ENCODE peak calls at places on chromosome 20, in four cellular contexts. One of them, this sample, is unnamed.

GRCh38 chr20:5065489-5066383 is 54.0 kb downstream of the PCNA start:
- DNase-seq in brain microvascular endothelial cell: peak; percentile 91
- DNase-seq in cardiac muscle cell: peak; percentile 90
- DNase-seq in H7: no peak
- DNase-seq in this sample: peak; percentile 98

GRCh38 chr20:46993465-46994095 is 98.9 kb downstream of the EYA2 start:
- DNase-seq in brain microvascular endothelial cell: no peak
- DNase-seq in cardiac muscle cell: no peak
- DNase-seq in H7: no peak
- DNase-seq in this sample: no peak

GRCh38 chr20:20024942-20025341 is 7.8 kb downstream of the NAA20 start:
- DNase-seq in brain microvascular endothelial cell: no peak
- DNase-seq in cardiac muscle cell: no peak
- DNase-seq in H7: no peak
- DNase-seq in this sample: no peak

GRCh38 chr20:63315240-63315981 is 22.4 kb downstream of the COL20A1 start:
- DNase-seq in brain microvascular endothelial cell: no peak
- DNase-seq in cardiac muscle cell: no peak
- DNase-seq in H7: no peak
- DNase-seq in this sample: no peak

GRCh38 chr20:5395932-5396727 is 79.4 kb upstream of the PROKR2 start:
- DNase-seq in brain microvascular endothelial cell: no peak
- DNase-seq in cardiac muscle cell: no peak
- DNase-seq in H7: no peak
- DNase-seq in this sample: no peak

GRCh38 chr20:19893356-19893755 is 123.8 kb upstream of the NAA20 start:
- DNase-seq in brain microvascular endothelial cell: peak; percentile 48
- DNase-seq in cardiac muscle cell: peak; percentile 62
- DNase-seq in H7: no peak
- DNase-seq in this sample: no peak

GRCh38 chr20:64106981-64107735 is at the start of gene NPBWR2:
- DNase-seq in brain microvascular endothelial cell: no peak
- DNase-seq in cardiac muscle cell: no peak
- DNase-seq in H7: peak; percentile 88
- DNase-seq in this sample: no peak

GRCh38 chr20:50815162-50815989 is 20.5 kb downstream of the BCAS4 start:
- DNase-seq in brain microvascular endothelial cell: peak; percentile 66
- DNase-seq in cardiac muscle cell: no peak
- DNase-seq in H7: no peak
- DNase-seq in this sample: peak; percentile 92

GRCh38 chr20:38878798-38879197 is 47.4 kb upstream of the FAM83D start:
- DNase-seq in brain microvascular endothelial cell: peak; percentile 13
- DNase-seq in cardiac muscle cell: peak; percentile 61
- DNase-seq in H7: peak; percentile 85
- DNase-seq in this sample: peak; percentile 16

GRCh38 chr20:6395695-6396094 is 272.9 kb upstream of the FERMT1 start:
- DNase-seq in brain microvascular endothelial cell: peak; percentile 36
- DNase-seq in cardiac muscle cell: peak; percentile 42
- DNase-seq in H7: no peak
- DNase-seq in this sample: no peak

GRCh38 chr20:31770243-31770642 is 31.2 kb downstream of the TPX2 start:
- DNase-seq in brain microvascular endothelial cell: no peak
- DNase-seq in cardiac muscle cell: no peak
- DNase-seq in H7: no peak
- DNase-seq in this sample: no peak
- H3K4me3 ChIP-seq in brain microvascular endothelial cell: no peak overlapping the region
- H3K4me3 ChIP-seq in cardiac muscle cell: no peak overlapping the region
- H3K4me3 ChIP-seq in H7: no peak overlapping the region
- H3K4me3 ChIP-seq in this sample: no peak overlapping the region

GRCh38 chr20:48690888-48691287 is 136.9 kb downstream of the PREX1 start:
- DNase-seq in brain microvascular endothelial cell: no peak
- DNase-seq in cardiac muscle cell: peak; percentile 68
- DNase-seq in H7: no peak
- DNase-seq in this sample: no peak

GRCh38 chr20:48689388-48689787 is 138.4 kb downstream of the PREX1 start:
- DNase-seq in brain microvascular endothelial cell: no peak
- DNase-seq in cardiac muscle cell: no peak
- DNase-seq in H7: no peak
- DNase-seq in this sample: no peak

GRCh38 chr20:48688579-48688978 is 139.2 kb downstream of the PREX1 start:
- DNase-seq in brain microvascular endothelial cell: no peak
- DNase-seq in cardiac muscle cell: no peak
- DNase-seq in H7: no peak
- DNase-seq in this sample: no peak

GRCh38 chr20:48691523-48691922 is 136.3 kb downstream of the PREX1 start:
- DNase-seq in brain microvascular endothelial cell: no peak
- DNase-seq in cardiac muscle cell: no peak
- DNase-seq in H7: no peak
- DNase-seq in this sample: no peak

DNA sequence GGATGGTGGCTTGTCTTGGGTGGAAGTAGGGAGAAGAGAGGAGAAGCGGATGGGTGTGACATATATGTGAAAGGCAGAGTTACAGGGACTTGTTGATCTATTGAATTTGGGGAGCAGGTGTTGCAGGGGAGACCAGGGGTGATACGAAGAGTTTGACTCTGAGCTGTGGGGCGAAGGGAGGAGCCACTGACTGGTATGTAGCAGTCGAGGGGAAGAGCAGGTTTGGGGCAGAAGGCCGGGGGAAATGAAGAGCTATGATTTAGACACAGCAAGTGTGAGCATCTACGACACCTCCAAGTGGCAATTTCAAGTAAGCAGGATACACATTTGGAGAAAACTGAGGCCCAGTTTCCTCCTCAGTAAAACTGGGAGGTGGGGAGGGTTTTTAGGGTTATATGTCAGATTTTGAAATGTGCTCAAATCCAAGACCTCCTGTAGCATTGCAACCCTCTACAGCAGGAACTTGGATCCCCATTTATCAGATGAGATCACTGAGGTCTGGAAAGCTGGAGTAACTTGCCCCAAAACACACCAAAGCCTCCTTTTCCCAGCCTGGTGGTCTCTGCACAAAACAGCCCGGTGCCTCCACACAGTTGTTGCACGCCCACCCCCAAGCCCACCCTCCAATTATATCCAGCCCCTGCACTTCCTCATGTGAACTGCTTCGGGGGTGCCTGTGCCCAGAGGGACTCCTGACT is 137.8 kb downstream of the PREX1 start:
- DNase-seq in brain microvascular endothelial cell: no peak
- DNase-seq in cardiac muscle cell: no peak
- DNase-seq in H7: no peak
- DNase-seq in this sample: no peak
- H3K4me3 ChIP-seq in brain microvascular endothelial cell: no peak overlapping the region
- H3K4me3 ChIP-seq in cardiac muscle cell: no peak overlapping the region
- H3K4me3 ChIP-seq in H7: no peak overlapping the region
- H3K4me3 ChIP-seq in this sample: no peak overlapping the region

DNA sequence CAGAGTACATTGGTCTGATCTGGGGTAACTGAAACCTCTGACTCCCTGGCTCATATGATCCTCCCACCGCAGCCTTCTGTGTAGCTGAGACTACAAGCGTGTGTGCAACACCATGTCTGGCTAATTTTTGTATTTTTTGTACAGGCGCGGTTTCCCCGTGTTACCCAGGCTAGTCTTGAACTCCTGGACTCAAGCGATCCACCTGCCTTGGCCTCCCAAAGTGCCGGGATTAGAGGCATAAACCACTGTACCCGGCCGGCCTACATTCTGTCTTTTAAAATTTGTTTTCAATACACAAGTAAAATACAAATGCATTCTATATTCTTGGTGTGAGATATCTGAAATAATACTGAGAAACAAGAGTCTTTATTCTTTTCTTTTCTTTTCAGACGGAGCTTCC is 1.7 kb upstream of the CBFA2T2 start:
- DNase-seq in brain microvascular endothelial cell: no peak
- DNase-seq in cardiac muscle cell: no peak
- DNase-seq in H7: no peak
- DNase-seq in this sample: no peak
- H3K4me3 ChIP-seq in brain microvascular endothelial cell: no peak overlapping the region
- H3K4me3 ChIP-seq in cardiac muscle cell: no peak overlapping the region
- H3K4me3 ChIP-seq in H7: no peak overlapping the region
- H3K4me3 ChIP-seq in this sample: no peak overlapping the region

GRCh38 chr20:444862-445426 is 17.4 kb downstream of the TBC1D20 start:
- DNase-seq in brain microvascular endothelial cell: peak; percentile 10
- DNase-seq in cardiac muscle cell: no peak
- DNase-seq in H7: no peak
- DNase-seq in this sample: peak; percentile 75
- H3K4me3 ChIP-seq in brain microvascular endothelial cell: no peak overlapping the region
- H3K4me3 ChIP-seq in cardiac muscle cell: no peak overlapping the region
- H3K4me3 ChIP-seq in H7: no peak overlapping the region
- H3K4me3 ChIP-seq in this sample: no peak overlapping the region

DNA sequence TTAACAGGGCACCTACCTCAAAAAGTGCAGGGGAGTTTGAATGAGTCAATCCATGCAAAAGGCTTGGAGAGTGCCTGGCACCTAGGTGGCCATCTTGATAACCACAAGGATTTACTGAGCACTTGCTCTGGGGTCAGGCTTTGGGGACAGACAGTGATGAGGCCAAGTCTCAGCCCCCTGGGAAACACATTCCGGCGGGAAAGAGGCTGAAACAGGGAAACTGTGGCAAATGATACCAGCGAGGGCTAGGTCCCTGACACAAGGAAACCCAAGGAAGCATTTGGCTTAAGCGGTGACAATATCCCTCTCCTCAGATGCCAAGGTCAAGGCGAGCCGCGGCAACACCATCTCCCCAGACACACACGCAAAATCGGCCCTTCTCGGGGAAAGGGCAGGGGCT is 527 bp upstream of the DOK5 start:
- DNase-seq in brain microvascular endothelial cell: no peak
- DNase-seq in cardiac muscle cell: no peak
- DNase-seq in H7: no peak
- DNase-seq in this sample: no peak
- H3K4me3 ChIP-seq in brain microvascular endothelial cell: peak overlapping the region; percentile 69
- H3K4me3 ChIP-seq in cardiac muscle cell: peak overlapping the region; percentile 81
- H3K4me3 ChIP-seq in H7: peak overlapping the region; percentile 81
- H3K4me3 ChIP-seq in this sample: no peak overlapping the region

DNA sequence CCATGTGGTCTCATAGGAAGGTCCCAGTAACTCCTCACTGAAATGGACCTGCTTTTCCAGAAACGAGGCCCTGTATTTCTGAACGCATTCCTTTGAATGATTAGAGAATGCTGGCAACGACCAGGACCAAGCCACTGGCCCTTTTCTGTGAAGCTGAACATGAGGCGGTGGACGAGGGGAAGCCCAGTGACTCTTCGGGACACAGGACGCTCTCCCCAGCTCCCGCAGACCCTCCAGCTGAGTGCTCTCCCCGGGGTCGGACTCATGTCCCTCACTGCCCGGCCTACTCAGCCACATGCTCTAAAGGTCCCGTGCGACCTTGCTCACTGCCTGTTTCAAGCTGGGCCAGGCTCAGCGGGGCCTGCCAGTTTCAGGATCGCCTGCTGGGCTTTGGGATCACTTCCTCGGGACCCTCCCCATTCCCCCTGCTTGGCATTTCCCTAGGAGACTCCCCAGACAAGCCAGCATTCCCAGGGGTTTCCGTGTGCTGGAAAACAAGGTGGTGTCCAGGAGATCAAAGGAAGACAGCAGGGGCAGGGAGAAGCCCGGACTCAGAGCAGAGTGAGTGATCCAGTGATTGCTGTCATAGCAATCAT is 2.6 kb upstream of the CST9 start:
- DNase-seq in brain microvascular endothelial cell: no peak
- DNase-seq in cardiac muscle cell: no peak
- DNase-seq in H7: no peak
- DNase-seq in this sample: no peak
- H3K4me3 ChIP-seq in brain microvascular endothelial cell: no peak overlapping the region
- H3K4me3 ChIP-seq in cardiac muscle cell: no peak overlapping the region
- H3K4me3 ChIP-seq in H7: no peak overlapping the region
- H3K4me3 ChIP-seq in this sample: no peak overlapping the region

GRCh38 chr20:23622839-23623343 is 14.9 kb downstream of the CST3 start:
- DNase-seq in brain microvascular endothelial cell: peak; percentile 89
- DNase-seq in cardiac muscle cell: peak; percentile 97
- DNase-seq in H7: no peak
- DNase-seq in this sample: peak; percentile 97
- H3K4me3 ChIP-seq in brain microvascular endothelial cell: peak overlapping the region; percentile 34
- H3K4me3 ChIP-seq in cardiac muscle cell: no peak overlapping the region
- H3K4me3 ChIP-seq in H7: no peak overlapping the region
- H3K4me3 ChIP-seq in this sample: peak overlapping the region; percentile 46